ENCODE peak calls at places on chromosome 16, in ten cellular contexts. L is BE2C; B is uterus; W is psoas muscle; T is activated CD8-positive, alpha-beta T cell treated with anti-CD3 and anti-CD28 coated beads for 36 hours; A is testis; M is esophagus muscularis mucosa; X is GM23338; N is PC-9; J is fibroblast of lung. S is an unnamed sample.

GRCh38 chr16:29824589-29825144 is 4.4 kb downstream of the MVP start:
- DNase-seq in L (no peak), B (no peak), W (no peak), T (no peak), A (no peak), M (no peak), X (no peak), N (no peak), J (peak; percentile 86), S (no peak)

GRCh38 chr16:83940157-83940556 is 12.9 kb upstream of the OSGIN1 start:
- DNase-seq in L (no peak), B (no peak), W (no peak), T (no peak), A (no peak), M (no peak), X (no peak), N (no peak), J (no peak), S (no peak)

GRCh38 chr16:10780628-10781027 is 37.0 kb downstream of the NUBP1 start:
- DNase-seq in L (no peak), B (no peak), W (no peak), T (no peak), A (no peak), M (no peak), X (no peak), N (no peak), J (no peak), S (no peak)

GRCh38 chr16:86501989-86502855 is 8.1 kb upstream of the FOXF1 start:
- DNase-seq in L (no peak), B (no peak), W (no peak), T (no peak), A (no peak), M (no peak), X (no peak), N (no peak), J (no peak), S (no peak)

GRCh38 chr16:84752600-84752999 is 52.8 kb downstream of the USP10 start:
- DNase-seq in L (no peak), B (no peak), W (no peak), T (no peak), A (no peak), M (no peak), X (no peak), N (no peak), J (no peak), S (no peak)

GRCh38 chr16:85615014-85615851 is 2.1 kb downstream of the GSE1 start:
- DNase-seq in L (no peak), B (no peak), W (no peak), T (peak; percentile 89), A (peak; percentile 36), M (no peak), X (peak; percentile 72), N (peak; percentile 93), J (no peak), S (no peak)

GRCh38 chr16:2835638-2836493 is 5.8 kb downstream of the ZG16B start:
- DNase-seq in L (no peak), B (no peak), W (peak; percentile 32), T (no peak), A (no peak), M (no peak), X (peak; percentile 56), N (peak; percentile 96), J (peak; percentile 70), S (no peak)

GRCh38 chr16:15781650-15782049 is 75.2 kb downstream of the MYH11 start:
- DNase-seq in L (no peak), B (no peak), W (no peak), T (no peak), A (no peak), M (no peak), X (no peak), N (no peak), J (no peak), S (no peak)

GRCh38 chr16:12187939-12188673 is 211.6 kb downstream of the SNX29 start:
- DNase-seq in L (no peak), B (no peak), W (no peak), T (no peak), A (no peak), M (no peak), X (no peak), N (peak; percentile 19), J (no peak), S (no peak)

DNA sequence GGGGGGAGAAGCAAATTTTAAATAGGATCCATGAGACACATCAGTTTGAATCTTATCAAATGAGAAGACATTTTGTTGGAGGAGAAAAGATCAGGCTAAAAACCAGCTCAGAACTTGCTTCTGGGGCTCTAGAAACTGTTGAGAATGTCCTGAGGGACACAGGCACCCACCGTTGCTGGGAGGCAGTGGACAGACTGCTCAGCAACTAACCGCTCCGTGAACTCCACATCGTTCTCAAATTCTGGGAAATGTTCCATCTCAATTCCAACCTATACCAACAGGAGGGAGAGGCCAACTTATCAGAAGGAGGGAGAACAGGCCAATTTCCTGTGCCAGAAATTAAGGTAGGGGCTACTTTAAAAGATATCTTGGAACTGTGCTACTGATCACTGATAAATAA is 8.4 kb downstream of the TAT start:
- DNase-seq in L (no peak), B (no peak), W (no peak), T (no peak), A (no peak), M (no peak), X (no peak), N (no peak), J (no peak), S (no peak)
- TF ChIP-seq CTCF in L (no peak), B (no peak), W (no peak), T (no peak), A (no peak), M (no peak), X (no peak), N (no peak), J (no peak), S (no peak)

DNA sequence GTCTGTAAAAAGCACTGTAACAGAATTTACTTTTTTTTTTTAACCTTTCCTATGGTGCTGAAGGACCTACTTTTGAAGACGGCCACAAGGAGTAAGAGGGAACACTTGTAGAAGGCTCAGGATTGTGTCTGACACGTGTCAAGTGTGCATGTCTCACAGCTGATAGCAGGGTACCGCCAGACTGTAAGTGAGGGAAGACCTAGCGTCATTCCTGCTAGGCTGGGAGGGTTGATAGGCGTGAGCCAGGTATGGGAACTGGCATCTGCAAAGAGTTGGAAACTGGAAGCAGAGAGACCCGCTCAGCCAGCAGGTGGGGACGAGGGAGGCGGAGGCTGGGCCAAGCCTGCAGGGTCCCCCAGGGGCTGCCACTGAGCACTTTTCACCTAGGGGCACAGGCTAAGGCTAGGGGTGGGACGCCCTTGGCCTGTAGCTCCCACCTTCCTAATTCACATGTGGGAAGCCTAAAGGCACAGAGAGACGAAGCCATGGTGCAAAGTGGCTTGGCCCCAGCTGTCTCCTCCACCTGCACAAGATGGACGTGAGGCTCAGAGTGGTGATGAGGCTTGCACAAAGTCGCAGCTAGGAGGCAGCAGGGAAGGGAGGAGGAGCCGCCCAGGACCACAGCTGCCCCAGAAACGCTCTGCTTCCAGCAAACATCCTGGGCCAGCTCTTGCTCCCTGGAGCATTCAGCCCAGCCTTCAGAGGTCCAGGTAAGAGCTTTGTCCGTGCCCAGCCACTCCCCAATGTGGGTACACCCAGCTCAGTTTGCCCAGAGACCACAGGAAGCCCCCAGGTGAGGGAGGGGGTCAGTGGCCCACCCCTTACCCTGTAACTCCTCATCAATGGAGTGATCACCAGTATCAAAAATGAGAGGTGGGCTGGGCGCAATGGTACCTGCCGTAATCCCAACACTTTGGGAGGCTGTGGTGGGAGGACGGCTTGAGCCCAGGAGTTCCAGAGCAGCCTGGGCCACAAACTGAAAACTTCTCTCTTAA is 18.9 kb downstream of the VASN start:
- DNase-seq in L (peak; percentile 12), B (no peak), W (no peak), T (no peak), A (no peak), M (no peak), X (peak; percentile 74), N (no peak), J (no peak), S (no peak)
- TF ChIP-seq CTCF in L (peak; percentile 33), B (no peak), W (no peak), T (no peak), A (no peak), M (no peak), X (peak; percentile 67), N (no peak), J (peak; percentile 21), S (no peak)

GRCh38 chr16:67372664-67373063 is 20.6 kb downstream of the TPPP3 start:
- DNase-seq in L (no peak), B (no peak), W (no peak), T (no peak), A (no peak), M (no peak), X (peak; percentile 47), N (no peak), J (peak; percentile 62), S (no peak)
- TF ChIP-seq CTCF in L (peak; percentile 65), B (peak; percentile 49), W (peak; percentile 32), T (peak; percentile 48), A (no peak), M (peak; percentile 61), X (peak; percentile 51), N (peak; percentile 65), J (peak; percentile 51), S (peak; percentile 34)

DNA sequence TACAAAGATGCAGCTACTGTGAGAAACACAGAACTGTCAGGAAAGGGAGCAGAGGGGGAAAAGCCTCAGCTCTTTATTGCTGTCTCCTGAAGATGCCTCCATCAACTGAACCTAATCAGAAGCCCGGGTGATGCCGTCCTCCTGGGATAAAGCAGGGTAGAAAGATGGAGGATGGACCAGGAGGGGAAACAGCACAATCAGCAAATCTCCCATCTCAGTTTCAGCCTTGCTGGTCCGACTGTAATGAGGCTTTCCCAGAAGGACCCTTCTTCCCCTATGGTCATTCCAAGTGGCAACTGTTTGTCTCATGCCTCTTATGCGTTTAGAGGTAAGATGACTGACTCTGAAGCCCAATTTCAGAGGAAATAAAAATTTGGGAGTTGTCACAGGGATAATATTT is 24.3 kb downstream of the ZFP1 start:
- DNase-seq in L (no peak), B (no peak), W (no peak), T (no peak), A (no peak), M (no peak), X (no peak), N (no peak), J (no peak), S (no peak)
- TF ChIP-seq CTCF in L (no peak), B (no peak), W (no peak), T (no peak), A (no peak), M (no peak), X (no peak), N (no peak), J (no peak), S (no peak)

S was measured in GM10248.